ENCODE peak calls at places on chromosome 16, in six cellular contexts. One of them, this sample, is unnamed.

GRCh38 chr16:77657016-77657415 is 65.3 kb upstream of the NUDT7 start:
- DNase-seq in GM12878: no peak
- DNase-seq in K562: peak
- DNase-seq in H1: peak
- DNase-seq in HepG2: peak
- DNase-seq in GM12891: no peak
- DNase-seq in this sample: no peak

GRCh38 chr16:85207357-85207921 is 95.2 kb upstream of the CIBAR2 start:
- DNase-seq in GM12891: no peak
- DNase-seq in K562: no peak
- DNase-seq in H1: no peak
- DNase-seq in GM12878: no peak
- DNase-seq in HepG2: no peak
- DNase-seq in this sample: no peak

GRCh38 chr16:4123617-4124300 is 7.5 kb upstream of the ADCY9 start:
- DNase-seq in K562: no peak
- DNase-seq in GM12891: no peak
- DNase-seq in GM12878: no peak
- DNase-seq in HepG2: no peak
- DNase-seq in H1: no peak
- DNase-seq in this sample: no peak

GRCh38 chr16:79334127-79334526 is 266.4 kb downstream of the MAF start:
- DNase-seq in H1: peak
- DNase-seq in GM12878: no peak
- DNase-seq in GM12891: no peak
- DNase-seq in K562: peak
- DNase-seq in HepG2: peak
- DNase-seq in this sample: no peak

GRCh38 chr16:49484454-49484853 is 110.8 kb downstream of the C16orf78 start:
- DNase-seq in GM12891: peak
- DNase-seq in HepG2: no peak
- DNase-seq in GM12878: no peak
- DNase-seq in H1: peak
- DNase-seq in K562: peak
- DNase-seq in this sample: peak

GRCh38 chr16:824601-825000 is 24.1 kb upstream of the GNG13 start:
- DNase-seq in GM12891: no peak
- DNase-seq in H1: no peak
- DNase-seq in K562: no peak
- DNase-seq in GM12878: no peak
- DNase-seq in HepG2: no peak
- DNase-seq in this sample: no peak

GRCh38 chr16:10616744-10617640 is 36.6 kb upstream of the EMP2 start:
- DNase-seq in H1: peak
- DNase-seq in K562: peak
- DNase-seq in GM12891: no peak
- DNase-seq in HepG2: peak
- DNase-seq in GM12878: no peak
- DNase-seq in this sample: no peak

GRCh38 chr16:31360296-31360695 is 5.3 kb downstream of the ITGAX start:
- DNase-seq in K562: no peak
- DNase-seq in HepG2: no peak
- DNase-seq in H1: no peak
- DNase-seq in GM12891: no peak
- DNase-seq in GM12878: no peak
- DNase-seq in this sample: no peak

GRCh38 chr16:67302882-67303434 is 23.6 kb downstream of the KCTD19 start:
- DNase-seq in H1: no peak
- DNase-seq in HepG2: no peak
- DNase-seq in GM12878: no peak
- DNase-seq in GM12891: no peak
- DNase-seq in K562: peak
- DNase-seq in this sample: peak

DNA sequence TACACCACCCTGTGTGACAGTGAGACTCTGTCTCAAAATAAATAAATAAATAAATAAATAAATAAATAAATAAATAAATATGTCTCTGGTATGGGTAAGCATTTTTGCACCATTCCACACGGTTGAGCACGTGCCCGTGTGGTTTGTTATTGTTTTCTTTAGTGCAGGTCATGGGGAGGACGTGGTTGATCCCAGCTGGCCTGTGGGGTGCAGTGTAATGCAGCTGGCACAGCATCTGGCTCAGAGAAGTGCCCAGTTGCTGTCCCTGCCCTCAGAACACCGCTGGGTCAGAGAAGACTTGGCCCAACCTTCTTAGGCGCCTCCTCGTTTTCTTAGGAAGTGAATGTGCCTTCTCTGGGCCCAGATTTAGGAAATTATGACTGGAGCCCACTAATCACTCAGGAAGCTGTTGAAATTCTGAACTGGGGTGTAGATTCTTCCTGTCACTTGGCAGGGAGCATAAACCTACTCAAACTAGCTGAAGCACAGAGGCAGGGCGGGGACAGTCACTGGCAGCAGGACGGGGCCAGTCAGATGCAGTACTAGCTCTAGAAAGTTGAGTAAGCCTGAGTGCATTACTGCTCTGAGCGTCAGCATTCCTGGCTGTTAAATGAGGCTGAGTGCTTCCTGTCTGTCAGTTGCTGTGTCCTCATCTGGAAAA is 85.9 kb downstream of the SNX29 start:
- DNase-seq in HepG2: no peak
- DNase-seq in GM12878: no peak
- DNase-seq in K562: no peak
- DNase-seq in H1: no peak
- DNase-seq in GM12891: no peak
- DNase-seq in this sample: no peak
- TF ChIP-seq POLR2AphosphoS5 in HepG2: no peak
- TF ChIP-seq POLR2AphosphoS5 in GM12878: no peak
- TF ChIP-seq POLR2AphosphoS5 in K562: no peak
- TF ChIP-seq POLR2AphosphoS5 in H1: no peak
- TF ChIP-seq POLR2AphosphoS5 in GM12891: no peak
- TF ChIP-seq POLR2AphosphoS5 in this sample: no peak

GRCh38 chr16:56116577-56116964 is 74.7 kb upstream of the GNAO1 start:
- DNase-seq in H1: no peak
- DNase-seq in K562: no peak
- DNase-seq in GM12878: no peak
- DNase-seq in HepG2: no peak
- DNase-seq in GM12891: no peak
- DNase-seq in this sample: no peak
- TF ChIP-seq TAF1 in H1: no peak
- TF ChIP-seq TAF1 in K562: no peak
- TF ChIP-seq TAF1 in GM12878: no peak
- TF ChIP-seq TAF1 in HepG2: no peak
- TF ChIP-seq TAF1 in GM12891: no peak
- TF ChIP-seq TAF1 in this sample: no peak

GRCh38 chr16:56614549-56614991 is 6.2 kb downstream of the MT2A start:
- DNase-seq in HepG2: peak
- DNase-seq in K562: no peak
- DNase-seq in H1: no peak
- DNase-seq in GM12878: no peak
- DNase-seq in GM12891: no peak
- DNase-seq in this sample: no peak

GRCh38 chr16:56618138-56618537 is 7.4 kb upstream of the MT1E start:
- DNase-seq in K562: no peak
- DNase-seq in GM12878: no peak
- DNase-seq in GM12891: no peak
- DNase-seq in H1: no peak
- DNase-seq in HepG2: no peak
- DNase-seq in this sample: no peak

GRCh38 chr16:56616608-56617211 is 8.3 kb downstream of the MT2A start:
- DNase-seq in GM12878: no peak
- DNase-seq in HepG2: no peak
- DNase-seq in K562: no peak
- DNase-seq in H1: no peak
- DNase-seq in GM12891: no peak
- DNase-seq in this sample: no peak

GRCh38 chr16:56615353-56615752 is 7.0 kb downstream of the MT2A start:
- DNase-seq in K562: no peak
- DNase-seq in GM12891: no peak
- DNase-seq in HepG2: no peak
- DNase-seq in GM12878: no peak
- DNase-seq in H1: no peak
- DNase-seq in this sample: no peak

GRCh38 chr16:56617212-56618085 is 8.1 kb upstream of the MT1E start:
- DNase-seq in HepG2: no peak
- DNase-seq in GM12878: no peak
- DNase-seq in GM12891: no peak
- DNase-seq in K562: no peak
- DNase-seq in H1: peak
- DNase-seq in this sample: no peak
- TF ChIP-seq POLR2A in HepG2: no peak
- TF ChIP-seq POLR2A in GM12878: no peak
- TF ChIP-seq POLR2A in GM12891: no peak
- TF ChIP-seq POLR2A in K562: no peak
- TF ChIP-seq POLR2A in H1: no peak
- TF ChIP-seq POLR2A in this sample: no peak

GRCh38 chr16:14013571-14014283 is 57.4 kb upstream of the MRTFB start:
- DNase-seq in K562: no peak
- DNase-seq in HepG2: peak
- DNase-seq in GM12891: no peak
- DNase-seq in H1: no peak
- DNase-seq in GM12878: no peak
- DNase-seq in this sample: no peak
- TF ChIP-seq POLR2AphosphoS5 in K562: no peak
- TF ChIP-seq POLR2AphosphoS5 in HepG2: no peak
- TF ChIP-seq POLR2AphosphoS5 in GM12891: no peak
- TF ChIP-seq POLR2AphosphoS5 in H1: no peak
- TF ChIP-seq POLR2AphosphoS5 in GM12878: no peak
- TF ChIP-seq POLR2AphosphoS5 in this sample: no peak

GRCh38 chr16:89565506-89566372 is 5.3 kb downstream of the RPL13 start:
- DNase-seq in HepG2: peak
- DNase-seq in H1: peak
- DNase-seq in GM12891: no peak
- DNase-seq in GM12878: no peak
- DNase-seq in K562: peak
- DNase-seq in this sample: no peak
- TF ChIP-seq TAF1 in HepG2: no peak
- TF ChIP-seq TAF1 in H1: no peak
- TF ChIP-seq TAF1 in GM12891: no peak
- TF ChIP-seq TAF1 in GM12878: no peak
- TF ChIP-seq TAF1 in K562: no peak
- TF ChIP-seq TAF1 in this sample: no peak

DNA sequence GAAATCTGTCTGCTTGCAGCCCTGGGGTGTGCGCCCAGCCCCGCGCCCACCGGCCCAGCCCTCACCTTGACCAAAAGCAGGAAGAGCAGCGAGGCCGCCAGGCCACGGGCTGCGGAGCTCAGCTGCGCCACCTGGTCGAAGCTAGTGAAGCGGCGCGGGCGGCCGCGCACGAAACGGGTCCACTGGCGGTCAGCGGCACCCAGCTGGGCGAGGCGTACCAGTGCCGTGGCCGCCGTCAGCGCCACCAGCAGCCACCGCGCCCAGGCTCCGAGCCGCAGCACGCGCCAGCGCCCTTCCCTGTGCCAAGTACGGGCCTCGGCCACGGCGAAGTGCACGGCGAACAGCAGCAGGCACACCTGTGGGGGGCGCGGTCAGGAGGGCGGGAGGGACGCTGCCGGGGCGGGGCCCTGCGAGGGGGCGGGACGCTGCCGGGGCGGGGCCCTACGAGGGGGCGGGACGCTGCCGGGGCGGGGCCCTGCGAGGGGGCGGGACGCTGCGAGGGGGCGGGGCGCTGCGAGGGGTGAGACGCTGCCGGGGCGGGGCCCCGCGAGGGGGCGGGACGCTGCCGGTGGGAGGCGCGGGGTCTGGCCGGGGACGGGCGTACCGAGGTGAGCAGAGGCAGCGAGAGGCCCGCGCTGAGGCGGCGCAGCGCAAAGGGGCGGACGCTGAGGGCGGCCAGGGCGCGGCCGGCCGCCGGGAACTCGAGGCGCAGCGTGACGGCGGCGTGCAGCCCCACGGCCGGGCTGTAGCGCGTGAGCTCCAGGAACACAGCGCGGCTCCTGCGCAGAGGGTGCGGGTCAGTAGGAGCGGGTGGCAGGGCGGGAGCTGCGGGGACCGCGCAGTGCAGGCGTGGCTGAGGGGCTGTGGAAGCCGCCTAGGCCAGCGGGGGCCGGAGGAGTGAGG is 43.3 kb downstream of the TSC2 start:
- DNase-seq in HepG2: no peak
- DNase-seq in H1: peak
- DNase-seq in K562: peak
- DNase-seq in GM12878: no peak
- DNase-seq in GM12891: no peak
- DNase-seq in this sample: no peak
- TF ChIP-seq POLR2A in HepG2: no peak
- TF ChIP-seq POLR2A in H1: no peak
- TF ChIP-seq POLR2A in K562: no peak
- TF ChIP-seq POLR2A in GM12878: no peak
- TF ChIP-seq POLR2A in GM12891: no peak
- TF ChIP-seq POLR2A in this sample: no peak

DNA sequence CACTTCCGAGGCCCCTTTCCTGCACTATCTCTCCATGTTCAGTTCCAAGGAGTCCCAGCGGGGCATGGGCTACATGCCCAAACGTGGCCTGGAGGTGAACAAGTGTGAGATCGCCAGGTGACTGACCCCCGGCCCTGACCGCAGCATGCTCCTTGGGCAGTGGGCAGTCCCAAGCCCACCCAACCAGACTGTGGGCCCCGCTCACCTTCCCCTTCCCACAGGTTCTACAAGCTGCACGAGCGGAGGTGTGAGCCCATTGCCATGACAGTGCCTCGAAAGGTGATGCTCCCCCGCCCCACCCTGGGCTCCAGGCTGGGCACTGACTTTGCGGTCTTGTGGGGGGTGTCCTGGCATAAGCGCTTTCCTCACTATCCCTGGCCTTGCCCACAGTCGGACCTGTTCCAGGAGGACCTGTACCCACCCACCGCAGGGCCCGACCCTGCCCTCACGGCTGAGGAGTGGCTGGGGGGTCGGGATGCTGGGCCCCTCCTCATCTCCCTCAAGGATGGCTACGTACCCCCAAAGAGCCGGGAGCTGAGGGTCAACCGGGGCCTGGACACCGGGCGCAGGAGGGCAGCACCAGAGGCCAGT is 4.7 kb downstream of the CORO1A start:
- DNase-seq in H1: peak
- DNase-seq in HepG2: no peak
- DNase-seq in GM12891: no peak
- DNase-seq in GM12878: no peak
- DNase-seq in K562: no peak
- DNase-seq in this sample: no peak
- TF ChIP-seq POLR2AphosphoS5 in H1: no peak
- TF ChIP-seq POLR2AphosphoS5 in HepG2: no peak
- TF ChIP-seq POLR2AphosphoS5 in GM12891: no peak
- TF ChIP-seq POLR2AphosphoS5 in GM12878: peak
- TF ChIP-seq POLR2AphosphoS5 in K562: no peak
- TF ChIP-seq POLR2AphosphoS5 in this sample: peak

DNA sequence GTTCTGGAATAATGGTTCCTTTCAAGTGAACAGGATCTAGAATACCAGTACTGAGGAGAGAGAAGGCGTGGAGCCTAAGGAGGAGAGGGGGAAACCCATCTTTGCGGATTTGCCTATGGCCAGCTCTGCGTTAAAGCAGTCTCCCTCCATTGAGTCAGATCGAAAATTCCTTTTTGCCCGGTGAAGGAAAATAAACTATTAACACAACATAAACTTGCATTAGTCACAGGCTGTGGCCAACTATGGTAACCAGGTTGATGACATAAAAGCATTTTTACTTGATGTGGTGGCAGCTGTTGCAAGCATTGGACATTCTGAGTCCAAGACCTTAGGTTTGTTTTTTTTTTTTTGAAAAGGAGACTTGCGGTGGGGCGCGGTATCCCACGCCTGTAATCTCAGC is 8.9 kb downstream of the LDAF1 start:
- DNase-seq in GM12891: no peak
- DNase-seq in K562: no peak
- DNase-seq in H1: no peak
- DNase-seq in GM12878: no peak
- DNase-seq in HepG2: no peak
- DNase-seq in this sample: no peak
- TF ChIP-seq TAF1 in GM12891: no peak
- TF ChIP-seq TAF1 in K562: no peak
- TF ChIP-seq TAF1 in H1: no peak
- TF ChIP-seq TAF1 in GM12878: no peak
- TF ChIP-seq TAF1 in HepG2: no peak
- TF ChIP-seq TAF1 in this sample: no peak